ENCODE peak calls at places on chromosome 2, in six cellular contexts. T, K, E, I, W and A are unnamed samples.

GRCh38 chr2:118146315-118147283 is 58.3 kb downstream of the INSIG2 start:
- DNase-seq in T (no peak), K (no peak), E (no peak), I (no peak), W (no peak), A (no peak)

GRCh38 chr2:112694182-112694581 is 26.6 kb upstream of the NT5DC4 start:
- DNase-seq in T (no peak), K (no peak), E (no peak), I (no peak), W (no peak), A (no peak)

GRCh38 chr2:96408631-96409542 is 73.3 kb downstream of the NCAPH start:
- DNase-seq in T (peak; percentile 61), K (no peak), E (no peak), I (no peak), W (peak; percentile 52), A (no peak)

GRCh38 chr2:1509271-1509995 is 96.2 kb downstream of the TPO start:
- DNase-seq in T (no peak), K (no peak), E (no peak), I (no peak), W (no peak), A (no peak)

GRCh38 chr2:27441958-27442281 is 261 bp upstream of the KRTCAP3 start:
- DNase-seq in T (no peak), K (no peak), E (no peak), I (no peak), W (no peak), A (no peak)

GRCh38 chr2:172442072-172442895 is 14.9 kb downstream of the ITGA6 start:
- DNase-seq in T (no peak), K (peak; percentile 73), E (no peak), I (peak; percentile 94), W (no peak), A (no peak)

GRCh38 chr2:10493636-10494281 is 45.6 kb upstream of the ODC1 start:
- DNase-seq in T (no peak), K (peak; percentile 74), E (peak; percentile 75), I (peak; percentile 93), W (no peak), A (no peak)

GRCh38 chr2:176104338-176105077 is 2.6 kb upstream of the HOXD11 start:
- DNase-seq in T (peak; percentile 60), K (no peak), E (no peak), I (no peak), W (no peak), A (no peak)

GRCh38 chr2:106342801-106343200 is 125.4 kb downstream of the RGPD3 start:
- DNase-seq in T (no peak), K (no peak), E (no peak), I (no peak), W (no peak), A (no peak)

GRCh38 chr2:9753665-9754531 is 89.4 kb upstream of the TAF1B start:
- DNase-seq in T (no peak), K (no peak), E (no peak), I (no peak), W (no peak), A (no peak)

GRCh38 chr2:167293172-167293781 is 405.0 kb downstream of the XIRP2 start:
- DNase-seq in T (peak; percentile 15), K (no peak), E (no peak), I (no peak), W (peak; percentile 23), A (no peak)